ENCODE peak calls at places on chromosomes 7 and 10, in seven cellular contexts. One of them, this sample, is unnamed.

GRCh38 chr7:79452495-79453265 is 787 bp downstream of the MAGI2 start:
- DNase-seq in omental fat pad: no peak
- DNase-seq in GM12864: no peak
- DNase-seq in heart right ventricle: peak
- DNase-seq in A549: peak
- DNase-seq in HFF-Myc: no peak
- DNase-seq in heart left ventricle: peak
- DNase-seq in this sample: no peak

GRCh38 chr10:56823849-56824248 is 462.8 kb upstream of the ZWINT start:
- DNase-seq in omental fat pad: no peak
- DNase-seq in heart left ventricle: no peak
- DNase-seq in HFF-Myc: no peak
- DNase-seq in heart right ventricle: no peak
- DNase-seq in GM12864: no peak
- DNase-seq in A549: no peak
- DNase-seq in this sample: peak

GRCh38 chr10:3278771-3279170 is 106.2 kb upstream of the PITRM1 start:
- DNase-seq in GM12864: no peak
- DNase-seq in heart right ventricle: no peak
- DNase-seq in heart left ventricle: no peak
- DNase-seq in A549: no peak
- DNase-seq in omental fat pad: no peak
- DNase-seq in HFF-Myc: no peak
- DNase-seq in this sample: no peak

GRCh38 chr7:11473807-11474424 is 358.1 kb downstream of the THSD7A start:
- DNase-seq in heart right ventricle: no peak
- DNase-seq in omental fat pad: no peak
- DNase-seq in A549: no peak
- DNase-seq in HFF-Myc: no peak
- DNase-seq in GM12864: no peak
- DNase-seq in heart left ventricle: no peak
- DNase-seq in this sample: no peak

GRCh38 chr10:126749030-126749655 is 78.7 kb upstream of the C10orf90 start:
- DNase-seq in omental fat pad: peak
- DNase-seq in heart right ventricle: peak
- DNase-seq in HFF-Myc: peak
- DNase-seq in A549: peak
- DNase-seq in GM12864: no peak
- DNase-seq in heart left ventricle: peak
- DNase-seq in this sample: peak

GRCh38 chr7:55072251-55072650 is 53.4 kb downstream of the EGFR start:
- DNase-seq in heart left ventricle: no peak
- DNase-seq in GM12864: no peak
- DNase-seq in heart right ventricle: no peak
- DNase-seq in HFF-Myc: no peak
- DNase-seq in A549: no peak
- DNase-seq in omental fat pad: no peak
- DNase-seq in this sample: no peak

GRCh38 chr10:2575460-2575859 is 491.9 kb upstream of the PFKP start:
- DNase-seq in A549: no peak
- DNase-seq in heart right ventricle: no peak
- DNase-seq in GM12864: no peak
- DNase-seq in HFF-Myc: no peak
- DNase-seq in heart left ventricle: no peak
- DNase-seq in omental fat pad: no peak
- DNase-seq in this sample: no peak

GRCh38 chr7:128937271-128937646 is 468 bp upstream of the IRF5 start:
- DNase-seq in heart right ventricle: no peak
- DNase-seq in HFF-Myc: no peak
- DNase-seq in omental fat pad: no peak
- DNase-seq in GM12864: no peak
- DNase-seq in A549: no peak
- DNase-seq in heart left ventricle: no peak
- DNase-seq in this sample: no peak

GRCh38 chr10:74363727-74364126 is 212.7 kb downstream of the ADK start:
- DNase-seq in A549: no peak
- DNase-seq in heart right ventricle: no peak
- DNase-seq in heart left ventricle: no peak
- DNase-seq in HFF-Myc: no peak
- DNase-seq in omental fat pad: no peak
- DNase-seq in GM12864: no peak
- DNase-seq in this sample: no peak

DNA sequence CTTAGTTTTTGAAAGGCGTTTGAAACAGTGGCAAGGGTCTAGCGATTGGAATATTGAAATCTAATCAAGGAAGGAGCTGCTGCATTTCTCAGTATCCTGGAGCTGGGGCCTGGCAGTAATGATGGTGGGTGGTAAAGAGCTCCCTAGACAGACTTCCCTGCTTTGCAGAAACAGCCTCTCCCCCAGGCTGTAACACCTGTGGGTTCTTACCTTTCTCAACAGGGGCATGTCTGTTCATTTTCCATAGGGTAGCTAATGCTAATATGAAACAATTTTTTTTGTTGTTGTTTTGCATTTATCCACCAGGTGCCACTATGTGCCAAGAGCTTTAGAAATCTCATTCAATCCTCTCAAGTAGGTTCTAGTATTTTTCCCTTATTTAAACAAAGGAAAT is 345.5 kb downstream of the REEP3 start:
- DNase-seq in A549: no peak
- DNase-seq in omental fat pad: no peak
- DNase-seq in GM12864: no peak
- DNase-seq in heart left ventricle: no peak
- DNase-seq in heart right ventricle: no peak
- DNase-seq in HFF-Myc: peak
- DNase-seq in this sample: no peak
- TF ChIP-seq CTCF in A549: peak
- TF ChIP-seq CTCF in omental fat pad: no peak
- TF ChIP-seq CTCF in GM12864: no peak
- TF ChIP-seq CTCF in heart left ventricle: no peak
- TF ChIP-seq CTCF in heart right ventricle: peak
- TF ChIP-seq CTCF in HFF-Myc: no peak
- TF ChIP-seq CTCF in this sample: no peak

DNA sequence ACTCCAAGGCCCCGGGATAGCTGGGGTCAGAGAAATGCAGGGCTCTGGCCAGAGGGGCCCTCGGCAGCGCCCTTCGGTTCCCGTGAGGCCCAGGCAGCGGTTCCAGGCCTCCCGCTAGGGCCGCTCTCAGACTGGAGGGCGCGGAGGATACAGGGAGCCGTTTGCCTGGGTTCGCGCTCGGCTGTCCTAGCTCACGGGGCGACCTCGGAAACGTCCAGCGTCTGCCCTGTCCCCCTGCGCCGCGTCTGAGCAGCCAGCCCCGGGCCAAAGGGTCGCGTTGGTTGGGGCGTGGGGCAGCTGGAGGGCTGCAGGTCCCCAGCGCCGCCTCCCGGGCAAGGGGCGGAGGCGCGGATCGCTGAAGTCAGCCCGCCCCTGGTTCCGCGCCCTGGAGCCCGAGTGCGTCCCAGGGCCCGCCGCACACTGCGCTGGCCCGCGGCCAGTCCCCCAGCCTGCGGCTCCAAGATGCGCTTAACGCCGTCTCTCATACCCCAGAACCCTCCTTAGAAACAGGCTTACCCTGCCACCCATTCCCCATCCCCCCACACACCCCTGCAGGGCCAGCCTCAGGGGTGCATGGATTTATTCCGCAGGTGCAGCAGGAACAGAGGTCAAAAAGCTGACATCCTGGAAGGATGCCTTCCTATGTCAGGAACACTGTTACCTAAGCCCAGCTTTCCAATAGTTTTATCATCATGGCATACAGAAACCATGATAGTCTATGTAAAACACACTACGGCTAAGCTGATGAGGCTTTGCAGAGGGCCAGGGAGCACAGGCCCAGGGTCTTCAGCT is 22.1 kb upstream of the OPN4 start:
- DNase-seq in A549: no peak
- DNase-seq in HFF-Myc: no peak
- DNase-seq in heart right ventricle: peak
- DNase-seq in omental fat pad: no peak
- DNase-seq in heart left ventricle: peak
- DNase-seq in GM12864: no peak
- DNase-seq in this sample: no peak
- TF ChIP-seq CTCF in A549: no peak
- TF ChIP-seq CTCF in HFF-Myc: no peak
- TF ChIP-seq CTCF in heart right ventricle: no peak
- TF ChIP-seq CTCF in omental fat pad: no peak
- TF ChIP-seq CTCF in heart left ventricle: peak
- TF ChIP-seq CTCF in GM12864: no peak
- TF ChIP-seq CTCF in this sample: no peak

GRCh38 chr7:90312745-90313144 is 8.4 kb downstream of the FAM237B start:
- DNase-seq in HFF-Myc: no peak
- DNase-seq in omental fat pad: no peak
- DNase-seq in heart left ventricle: no peak
- DNase-seq in heart right ventricle: no peak
- DNase-seq in A549: no peak
- DNase-seq in GM12864: no peak
- DNase-seq in this sample: no peak
- TF ChIP-seq CTCF in HFF-Myc: no peak
- TF ChIP-seq CTCF in omental fat pad: no peak
- TF ChIP-seq CTCF in heart left ventricle: peak
- TF ChIP-seq CTCF in heart right ventricle: no peak
- TF ChIP-seq CTCF in A549: peak
- TF ChIP-seq CTCF in GM12864: peak
- TF ChIP-seq CTCF in this sample: no peak

GRCh38 chr7:35422715-35423114 is 168.8 kb upstream of the TBX20 start:
- DNase-seq in omental fat pad: no peak
- DNase-seq in HFF-Myc: no peak
- DNase-seq in A549: no peak
- DNase-seq in GM12864: no peak
- DNase-seq in heart left ventricle: no peak
- DNase-seq in heart right ventricle: no peak
- DNase-seq in this sample: no peak

GRCh38 chr7:35420657-35421056 is 166.8 kb upstream of the TBX20 start:
- DNase-seq in GM12864: no peak
- DNase-seq in HFF-Myc: no peak
- DNase-seq in omental fat pad: no peak
- DNase-seq in A549: no peak
- DNase-seq in heart left ventricle: no peak
- DNase-seq in heart right ventricle: no peak
- DNase-seq in this sample: no peak

GRCh38 chr7:35424440-35424839 is 170.5 kb upstream of the TBX20 start:
- DNase-seq in HFF-Myc: no peak
- DNase-seq in A549: no peak
- DNase-seq in GM12864: no peak
- DNase-seq in heart left ventricle: no peak
- DNase-seq in omental fat pad: no peak
- DNase-seq in heart right ventricle: no peak
- DNase-seq in this sample: no peak

GRCh38 chr7:35430547-35431153 is 176.8 kb upstream of the TBX20 start:
- DNase-seq in heart left ventricle: no peak
- DNase-seq in HFF-Myc: no peak
- DNase-seq in omental fat pad: no peak
- DNase-seq in heart right ventricle: no peak
- DNase-seq in GM12864: no peak
- DNase-seq in A549: no peak
- DNase-seq in this sample: no peak

GRCh38 chr7:35424869-35425495 is 171.1 kb upstream of the TBX20 start:
- DNase-seq in heart left ventricle: peak
- DNase-seq in omental fat pad: no peak
- DNase-seq in heart right ventricle: peak
- DNase-seq in HFF-Myc: peak
- DNase-seq in GM12864: peak
- DNase-seq in A549: peak
- DNase-seq in this sample: peak
- TF ChIP-seq CTCF in heart left ventricle: peak
- TF ChIP-seq CTCF in omental fat pad: no peak
- TF ChIP-seq CTCF in heart right ventricle: peak
- TF ChIP-seq CTCF in HFF-Myc: peak
- TF ChIP-seq CTCF in GM12864: peak
- TF ChIP-seq CTCF in A549: peak
- TF ChIP-seq CTCF in this sample: peak

This sample was measured in GM20000.